ENCODE peak calls at places on chromosomes 1 and 21, in four cellular contexts. G, E, S and W are unnamed samples.

GRCh38 chr1:110224240-110224995 is 14.3 kb downstream of the KCNC4 start:
- DNase-seq in G (peak), E (no peak), S (no peak), W (no peak)

GRCh38 chr1:181094813-181095212 is 6.3 kb downstream of the IER5 start:
- DNase-seq in G (no peak), E (no peak), S (peak), W (peak)

GRCh38 chr1:173082913-173083312 is 32.2 kb upstream of the TNFSF18 start:
- DNase-seq in G (no peak), E (no peak), S (no peak), W (peak)

GRCh38 chr1:10431065-10431730 is 965 bp downstream of the CENPS start:
- DNase-seq in G (no peak), E (no peak), S (peak), W (peak)

GRCh38 chr1:158101944-158102343 is 78.8 kb upstream of the CD1D start:
- DNase-seq in G (peak), E (no peak), S (peak), W (peak)

GRCh38 chr1:45009296-45009865 is 1.7 kb downstream of the HECTD3 start:
- DNase-seq in G (no peak), E (no peak), S (no peak), W (no peak)

GRCh38 chr1:240029418-240029817 is 62.3 kb upstream of the FMN2 start:
- DNase-seq in G (no peak), E (peak), S (peak), W (peak)

GRCh38 chr1:99886179-99886578 is 36.0 kb downstream of the AGL start:
- DNase-seq in G (no peak), E (no peak), S (no peak), W (no peak)

GRCh38 chr1:228902781-228903572 is 167.7 kb downstream of the RHOU start:
- DNase-seq in G (peak), E (no peak), S (peak), W (peak)

GRCh38 chr21:39637971-39638628 is 25.4 kb downstream of the B3GALT5 start:
- DNase-seq in G (no peak), E (no peak), S (no peak), W (no peak)

GRCh38 chr1:2050793-2051682 is 827 bp downstream of the PRKCZ start:
- DNase-seq in G (no peak), E (no peak), S (peak), W (no peak)

GRCh38 chr1:76186617-76187016 is 112.1 kb downstream of the ST6GALNAC3 start:
- DNase-seq in G (no peak), E (no peak), S (no peak), W (no peak)

GRCh38 chr1:192256674-192257334 is 60.0 kb upstream of the RGS21 start:
- DNase-seq in G (no peak), E (no peak), S (no peak), W (no peak)

GRCh38 chr1:217498209-217498608 is 132.7 kb downstream of the GPATCH2 start:
- DNase-seq in G (no peak), E (no peak), S (no peak), W (no peak)

GRCh38 chr1:33636209-33636608 is 163.8 kb downstream of the ZSCAN20 start:
- DNase-seq in G (no peak), E (no peak), S (no peak), W (no peak)

GRCh38 chr1:37721565-37721964 is 29.2 kb downstream of the CDCA8 start:
- DNase-seq in G (no peak), E (no peak), S (no peak), W (peak)

GRCh38 chr1:150366416-150367296 is 2.7 kb downstream of the RPRD2 start:
- DNase-seq in G (no peak), E (no peak), S (peak), W (peak)

GRCh38 chr1:93591833-93592635 is 89.6 kb downstream of the BCAR3 start:
- DNase-seq in G (no peak), E (peak), S (no peak), W (no peak)

GRCh38 chr1:181383695-181384094 is 99.6 kb upstream of the CACNA1E start:
- DNase-seq in G (no peak), E (no peak), S (no peak), W (no peak)

GRCh38 chr1:220891221-220892085 is 12.2 kb downstream of the HLX start:
- DNase-seq in G (no peak), E (no peak), S (no peak), W (no peak)

GRCh38 chr1:1144122-1144842 is 28.4 kb upstream of the C1orf159 start:
- DNase-seq in G (no peak), E (no peak), S (no peak), W (no peak)

GRCh38 chr1:208184993-208185703 is 59.0 kb downstream of the PLXNA2 start:
- DNase-seq in G (no peak), E (no peak), S (peak), W (peak)

GRCh38 chr21:36792505-36792967 is 93.6 kb downstream of the SIM2 start:
- DNase-seq in G (peak), E (no peak), S (no peak), W (peak)

GRCh38 chr1:103416681-103417318 is 108.7 kb upstream of the RNPC3 start:
- DNase-seq in G (no peak), E (no peak), S (peak), W (peak)

GRCh38 chr1:91567583-91567982 is 66.9 kb downstream of the CDC7 start:
- DNase-seq in G (no peak), E (no peak), S (no peak), W (no peak)

GRCh38 chr1:43185021-43185420 is 12.9 kb downstream of the CFAP57 start:
- DNase-seq in G (no peak), E (peak), S (no peak), W (no peak)

GRCh38 chr1:170716835-170717429 is 53.0 kb downstream of the PRRX1 start:
- DNase-seq in G (no peak), E (no peak), S (no peak), W (no peak)

GRCh38 chr1:200150721-200151120 is 123.2 kb downstream of the NR5A2 start:
- DNase-seq in G (peak), E (no peak), S (peak), W (peak)

GRCh38 chr1:85578321-85579295 is 2.0 kb upstream of the CCN1 start:
- DNase-seq in G (no peak), E (no peak), S (peak), W (peak)

GRCh38 chr1:59083946-59084865 is 212.7 kb upstream of the FGGY start:
- DNase-seq in G (no peak), E (no peak), S (no peak), W (peak)

GRCh38 chr1:228174482-228175315 is 9.1 kb downstream of the IBA57 start:
- DNase-seq in G (peak), E (no peak), S (no peak), W (peak)

GRCh38 chr1:180150982-180151381 is 3.7 kb upstream of the QSOX1 start:
- DNase-seq in G (no peak), E (no peak), S (peak), W (peak)

GRCh38 chr1:179867493-179868330 is 9.9 kb downstream of the TOR1AIP2 start:
- DNase-seq in G (no peak), E (peak), S (peak), W (peak)

GRCh38 chr1:2874207-2875165 is 73.0 kb upstream of the TTC34 start:
- DNase-seq in G (no peak), E (no peak), S (no peak), W (no peak)

GRCh38 chr1:183778006-183778405 is 26.9 kb upstream of the RGL1 start:
- DNase-seq in G (no peak), E (no peak), S (peak), W (no peak)

GRCh38 chr1:211724711-211725196 is 49.3 kb upstream of the NEK2 start:
- DNase-seq in G (no peak), E (no peak), S (no peak), W (no peak)

GRCh38 chr1:58460469-58460868 is 86.1 kb downstream of the OMA1 start:
- DNase-seq in G (peak), E (no peak), S (no peak), W (peak)